ENCODE peak calls at places on chromosome 20, in eight cellular contexts. Z is right lobe of liver, D is prostate gland, O is IMR-90, R is adrenal gland, U is stomach, X is body of pancreas, A is HepG2. L is an unnamed sample. For H3K4me1, the result is how much of the 10 kb centered on the place peaks cover.

GRCh38 chr20:59955131-59955796 is 3.0 kb upstream of the CDH26 start:
- DNase-seq in Z (no peak), D (peak), O (no peak), R (no peak), U (no peak), X (no peak), A (peak), L (no peak)

GRCh38 chr20:33709398-33709797 is 10.7 kb downstream of the PXMP4 start:
- DNase-seq in Z (no peak), D (no peak), O (no peak), R (peak), U (no peak), X (no peak), A (no peak), L (no peak)

GRCh38 chr20:53918949-53919361 is 151.4 kb downstream of the BCAS1 start:
- DNase-seq in Z (no peak), D (no peak), O (no peak), R (no peak), U (no peak), X (no peak), A (no peak), L (no peak)

GRCh38 chr20:22921595-22922421 is 113.3 kb upstream of the SSTR4 start:
- DNase-seq in Z (no peak), D (no peak), O (peak), R (peak), U (no peak), X (no peak), A (no peak), L (no peak)

GRCh38 chr20:39010496-39010895 is 48.4 kb downstream of the DHX35 start:
- DNase-seq in Z (no peak), D (no peak), O (no peak), R (no peak), U (no peak), X (no peak), A (no peak), L (no peak)

GRCh38 chr20:44186674-44187053 is 324 bp downstream of the JPH2 start:
- DNase-seq in Z (no peak), D (no peak), O (no peak), R (no peak), U (no peak), X (no peak), A (no peak), L (no peak)

GRCh38 chr20:26167499-26167898 is 470.8 kb upstream of the ZNF337 start:
- DNase-seq in Z (no peak), D (no peak), O (peak), R (no peak), U (no peak), X (no peak), A (no peak), L (no peak)

GRCh38 chr20:1460275-1460674 is 6.4 kb downstream of the NSFL1C start:
- DNase-seq in Z (no peak), D (no peak), O (no peak), R (no peak), U (no peak), X (no peak), A (no peak), L (no peak)

GRCh38 chr20:59074456-59074855 is 31.9 kb upstream of the PRELID3B start:
- DNase-seq in Z (no peak), D (no peak), O (peak), R (no peak), U (no peak), X (no peak), A (no peak), L (no peak)

GRCh38 chr20:50200482-50201104 is 10.0 kb downstream of the CEBPB start:
- DNase-seq in Z (no peak), D (no peak), O (no peak), R (no peak), U (no peak), X (no peak), A (no peak), L (peak)

GRCh38 chr20:43983359-43983758 is 68.7 kb downstream of the TOX2 start:
- DNase-seq in Z (no peak), D (no peak), O (no peak), R (no peak), U (no peak), X (no peak), A (no peak), L (no peak)

GRCh38 chr20:4509825-4510522 is 211.7 kb upstream of the PRND start:
- DNase-seq in Z (no peak), D (no peak), O (peak), R (no peak), U (no peak), X (no peak), A (no peak), L (no peak)

GRCh38 chr20:33832113-33832853 is 21.1 kb downstream of the CHMP4B start:
- DNase-seq in Z (no peak), D (no peak), O (peak), R (no peak), U (no peak), X (peak), A (no peak), L (peak)

GRCh38 chr20:48340915-48341314 is 486.9 kb downstream of the PREX1 start:
- DNase-seq in Z (no peak), D (no peak), O (no peak), R (no peak), U (no peak), X (no peak), A (no peak), L (no peak)

GRCh38 chr20:58389324-58389967 is 417 bp downstream of the VAPB start:
- DNase-seq in Z (peak), D (no peak), O (peak), R (peak), U (peak), X (peak), A (peak), L (no peak)

GRCh38 chr20:45058168-45058850 is 42.6 kb downstream of the KCNS1 start:
- DNase-seq in Z (no peak), D (no peak), O (no peak), R (no peak), U (no peak), X (no peak), A (no peak), L (no peak)

GRCh38 chr20:35120012-35120701 is 27.0 kb downstream of the EDEM2 start:
- DNase-seq in Z (no peak), D (no peak), O (peak), R (peak), U (no peak), X (peak), A (no peak), L (no peak)

GRCh38 chr20:52035977-52036376 is 155.6 kb downstream of the ZFP64 start:
- DNase-seq in Z (peak), D (peak), O (no peak), R (no peak), U (peak), X (peak), A (no peak), L (no peak)

GRCh38 chr20:39289831-39290230 is 327.7 kb downstream of the DHX35 start:
- DNase-seq in Z (no peak), D (no peak), O (no peak), R (no peak), U (no peak), X (no peak), A (no peak), L (no peak)

GRCh38 chr20:24955045-24955444 is 6.0 kb downstream of the CST7 start:
- DNase-seq in Z (no peak), D (no peak), O (no peak), R (no peak), U (peak), X (no peak), A (no peak), L (no peak)

GRCh38 chr20:35698298-35699126 is 640 bp downstream of the NFS1 start:
- DNase-seq in Z (no peak), D (peak), O (no peak), R (no peak), U (peak), X (no peak), A (no peak), L (no peak)

GRCh38 chr20:54054516-54054915 is 15.9 kb downstream of the BCAS1 start:
- DNase-seq in Z (no peak), D (no peak), O (no peak), R (no peak), U (no peak), X (peak), A (no peak), L (no peak)

GRCh38 chr20:33992145-33992922 is 1.4 kb upstream of the RALY start:
- DNase-seq in Z (no peak), D (no peak), O (peak), R (no peak), U (no peak), X (no peak), A (no peak), L (no peak)

GRCh38 chr20:49729780-49730179 is 16.1 kb upstream of the B4GALT5 start:
- DNase-seq in Z (no peak), D (no peak), O (peak), R (no peak), U (no peak), X (no peak), A (no peak), L (no peak)

GRCh38 chr20:2335096-2335495 is 39.3 kb downstream of the TGM3 start:
- DNase-seq in Z (no peak), D (no peak), O (no peak), R (no peak), U (no peak), X (no peak), A (no peak), L (no peak)

GRCh38 chr20:6714202-6714800 is 53.2 kb upstream of the BMP2 start:
- DNase-seq in Z (peak), D (no peak), O (no peak), R (no peak), U (peak), X (no peak), A (no peak), L (no peak)

GRCh38 chr20:41978875-41979274 is 360.7 kb upstream of the CHD6 start:
- DNase-seq in Z (no peak), D (no peak), O (no peak), R (no peak), U (no peak), X (no peak), A (no peak), L (no peak)

GRCh38 chr20:906703-907102 is 9.4 kb downstream of the ANGPT4 start:
- DNase-seq in Z (no peak), D (no peak), O (no peak), R (no peak), U (no peak), X (no peak), A (no peak), L (no peak)

GRCh38 chr20:15703171-15703911 is 869.9 kb downstream of the KIF16B start:
- DNase-seq in Z (no peak), D (no peak), O (peak), R (no peak), U (no peak), X (no peak), A (peak), L (no peak)

GRCh38 chr20:24968278-24968677 is 19.2 kb downstream of the CST7 start:
- DNase-seq in Z (no peak), D (no peak), O (no peak), R (no peak), U (no peak), X (no peak), A (no peak), L (no peak)

GRCh38 chr20:10461495-10461894 is 26.4 kb downstream of the SLX4IP start:
- DNase-seq in Z (no peak), D (no peak), O (no peak), R (no peak), U (no peak), X (peak), A (no peak), L (no peak)

GRCh38 chr20:9389321-9389720 is 125.1 kb upstream of the LAMP5 start:
- DNase-seq in Z (no peak), D (no peak), O (no peak), R (no peak), U (peak), X (peak), A (no peak), L (no peak)

GRCh38 chr20:6384956-6385355 is 262.1 kb upstream of the FERMT1 start:
- DNase-seq in Z (no peak), D (no peak), O (no peak), R (no peak), U (no peak), X (no peak), A (no peak), L (no peak)

GRCh38 chr20:54550776-54551396 is 75.5 kb downstream of the DOK5 start:
- DNase-seq in Z (no peak), D (no peak), O (peak), R (no peak), U (no peak), X (no peak), A (no peak), L (no peak)

GRCh38 chr20:23211164-23211563 is 125.0 kb upstream of the CD93 start:
- DNase-seq in Z (no peak), D (no peak), O (no peak), R (no peak), U (no peak), X (no peak), A (no peak), L (no peak)

GRCh38 chr20:37447688-37448087 is 73.4 kb upstream of the NNAT start:
- DNase-seq in Z (no peak), D (no peak), O (no peak), R (no peak), U (no peak), X (no peak), A (no peak), L (no peak)
- TF ChIP-seq POLR2A in Z (no peak), D (no peak), O (no peak), R (no peak), U (no peak), X (no peak), A (no peak), L (no peak)

GRCh38 chr20:17949899-17950298 is 18.7 kb downstream of the SNX5 start:
- DNase-seq in Z (no peak), D (no peak), O (no peak), R (no peak), U (no peak), X (no peak), A (no peak), L (no peak)

GRCh38 chr20:17953935-17954334 is 14.7 kb downstream of the SNX5 start:
- DNase-seq in Z (no peak), D (no peak), O (no peak), R (no peak), U (no peak), X (no peak), A (no peak), L (no peak)

GRCh38 chr20:17952692-17953684 is 15.6 kb downstream of the SNX5 start:
- DNase-seq in Z (no peak), D (no peak), O (no peak), R (no peak), U (no peak), X (no peak), A (no peak), L (no peak)

GRCh38 chr20:17950670-17951069 is 17.9 kb downstream of the SNX5 start:
- DNase-seq in Z (no peak), D (no peak), O (no peak), R (no peak), U (no peak), X (no peak), A (no peak), L (no peak)

DNA sequence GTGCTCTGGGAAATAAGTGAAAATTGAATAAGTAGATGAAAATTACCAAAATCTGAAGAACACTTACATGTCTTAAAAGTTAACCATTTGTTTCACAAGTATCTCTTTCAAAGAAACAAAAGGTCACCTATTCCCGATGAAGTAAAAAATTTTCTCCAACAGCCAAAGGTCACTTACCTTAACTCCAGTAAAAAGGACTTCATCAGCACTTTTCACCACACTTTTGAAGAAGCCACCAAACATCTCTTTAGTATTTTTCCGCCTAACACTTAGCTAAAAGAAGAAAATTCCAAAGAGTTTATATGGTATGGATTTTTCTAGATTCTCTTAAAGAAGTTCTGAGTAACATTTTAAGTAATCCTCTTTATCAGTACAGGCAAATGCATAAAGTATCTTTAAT is 17.3 kb downstream of the SNX5 start:
- DNase-seq in Z (no peak), D (no peak), O (no peak), R (no peak), U (no peak), X (no peak), A (no peak), L (no peak)
- H3K4me1 ChIP-seq in Z (under half), D (under half), O (under half), R (under half), U (under half), X (under half), A (under half), L (under half)

DNA sequence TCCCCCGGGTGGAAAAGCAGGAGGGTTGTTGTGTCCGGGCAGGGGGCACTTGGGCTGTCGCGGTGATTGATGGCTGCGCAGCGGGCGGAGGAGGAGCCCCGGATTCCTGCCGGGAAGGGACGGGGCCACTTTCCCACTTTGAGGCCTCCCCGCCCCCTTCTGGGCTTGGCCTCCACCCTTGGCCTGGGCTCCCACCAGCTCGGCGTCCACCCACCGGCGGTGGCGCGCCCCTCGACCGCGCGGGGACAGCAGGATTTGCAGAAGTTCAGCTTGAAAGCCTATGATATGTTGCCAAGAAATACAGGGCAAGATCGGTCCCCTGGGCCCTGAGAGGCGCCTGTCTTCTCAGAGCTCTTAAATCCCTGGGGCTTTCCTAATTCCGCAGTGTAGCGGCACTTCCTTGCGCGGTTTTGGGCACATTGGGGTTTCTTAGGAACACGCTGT is 852 bp downstream of the RIN2 start:
- DNase-seq in Z (peak), D (peak), O (no peak), R (peak), U (peak), X (peak), A (peak), L (peak)
- TF ChIP-seq POLR2A in Z (no peak), D (no peak), O (no peak), R (no peak), U (no peak), X (no peak), A (no peak), L (no peak)

GRCh38 chr20:31673435-31673834 is 35.7 kb downstream of the COX4I2 start:
- DNase-seq in Z (no peak), D (no peak), O (no peak), R (no peak), U (no peak), X (no peak), A (no peak), L (no peak)

GRCh38 chr20:31675828-31676533 is 38.3 kb downstream of the COX4I2 start:
- DNase-seq in Z (no peak), D (no peak), O (peak), R (peak), U (no peak), X (no peak), A (no peak), L (peak)

GRCh38 chr20:31674895-31675827 is 37.4 kb downstream of the COX4I2 start:
- DNase-seq in Z (peak), D (no peak), O (peak), R (peak), U (peak), X (peak), A (no peak), L (peak)

GRCh38 chr20:31676534-31677030 is 38.9 kb downstream of the COX4I2 start:
- DNase-seq in Z (no peak), D (no peak), O (no peak), R (no peak), U (no peak), X (no peak), A (no peak), L (no peak)

GRCh38 chr20:31673943-31674463 is 36.3 kb downstream of the COX4I2 start:
- DNase-seq in Z (no peak), D (no peak), O (no peak), R (no peak), U (no peak), X (no peak), A (no peak), L (no peak)
- H3K4me1 ChIP-seq in Z (under half), D (under half), O (under half), R (half or more), U (half or more), X (half or more), A (half or more), L (under half)

DNA sequence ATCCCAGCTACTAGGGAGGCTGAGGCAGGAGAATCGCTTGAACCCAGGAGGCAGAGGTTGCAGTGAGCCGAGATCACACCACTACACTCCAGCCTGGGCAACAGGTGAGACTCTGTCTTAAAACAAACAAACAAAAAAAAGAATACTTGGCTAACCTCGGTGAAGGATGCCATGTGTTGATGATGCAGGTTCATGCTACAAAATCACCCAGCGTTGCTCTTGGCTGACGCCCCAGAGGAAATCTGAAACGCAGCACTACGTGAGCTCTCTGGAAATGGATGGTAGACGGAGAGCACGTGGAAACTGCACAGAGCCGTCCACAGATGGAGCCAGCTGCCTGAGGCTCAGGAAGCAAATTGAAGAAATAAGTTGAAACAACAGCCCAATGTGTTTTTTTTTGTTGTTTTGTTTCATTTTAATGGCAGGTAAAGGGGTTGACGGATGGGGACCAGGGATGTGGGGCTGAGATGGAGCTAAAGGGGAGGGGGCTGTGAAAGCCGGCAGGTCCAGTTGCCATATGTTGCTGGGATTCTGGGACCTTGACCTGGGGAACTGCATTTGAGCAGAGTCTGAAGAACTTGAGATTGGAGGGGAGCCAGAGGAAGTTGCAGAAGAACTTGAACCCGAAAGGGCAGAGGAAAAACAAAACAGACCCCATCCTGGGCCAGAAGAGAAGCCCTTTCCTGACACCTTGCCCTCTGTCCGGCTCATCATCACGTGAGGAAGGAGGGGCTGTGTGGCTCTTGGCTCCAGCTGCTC is 12.8 kb upstream of the MANBAL start:
- DNase-seq in Z (peak), D (peak), O (peak), R (peak), U (peak), X (peak), A (peak), L (peak)
- TF ChIP-seq POLR2A in Z (no peak), D (no peak), O (no peak), R (peak), U (no peak), X (no peak), A (no peak), L (peak)